ENCODE peak calls at places on chromosomes 4 and X, in four cellular contexts. R, V, T and C are unnamed samples.

GRCh38 chr4:172830295-172830764 is 338.3 kb upstream of the GALNT7 start:
- DNase-seq in R (peak), V (no peak), T (peak), C (peak)

GRCh38 chr4:142567620-142568451 is 278.3 kb downstream of the INPP4B start:
- DNase-seq in R (no peak), V (peak), T (no peak), C (no peak)

GRCh38 chr4:74000301-74000700 is 1.8 kb upstream of the CXCL5 start:
- DNase-seq in R (no peak), V (no peak), T (no peak), C (no peak)

GRCh38 chr4:15690020-15690809 is 8.6 kb downstream of the FAM200B start:
- DNase-seq in R (no peak), V (no peak), T (peak), C (no peak)

GRCh38 chrX:130173190-130173895 is 1.6 kb downstream of the RAB33A start:
- DNase-seq in R (peak), V (peak), T (no peak), C (no peak)

GRCh38 chr4:73668806-73669205 is 48.6 kb upstream of the RASSF6 start:
- DNase-seq in R (no peak), V (no peak), T (no peak), C (no peak)

GRCh38 chr4:124483043-124483906 is 229.3 kb downstream of the ANKRD50 start:
- DNase-seq in R (no peak), V (no peak), T (no peak), C (no peak)

GRCh38 chr4:140227286-140227685 is 73.3 kb upstream of the MAML3 start:
- DNase-seq in R (no peak), V (no peak), T (no peak), C (no peak)

GRCh38 chrX:35439042-35439639 is 359.0 kb upstream of the MAGEB16 start:
- DNase-seq in R (no peak), V (no peak), T (no peak), C (no peak)

GRCh38 chrX:41921492-41922124 is 1.7 kb downstream of the CASK start:
- DNase-seq in R (no peak), V (peak), T (peak), C (no peak)

GRCh38 chrX:111483140-111483539 is 28.3 kb upstream of the SERTM2 start:
- DNase-seq in R (no peak), V (no peak), T (no peak), C (no peak)

GRCh38 chr4:124334119-124334518 is 378.4 kb downstream of the ANKRD50 start:
- DNase-seq in R (peak), V (no peak), T (peak), C (peak)

GRCh38 chr4:1683903-1684755 is at the start of gene FAM53A:
- DNase-seq in R (peak), V (peak), T (peak), C (peak)

GRCh38 chr4:24805036-24805435 is 9.7 kb downstream of the SOD3 start:
- DNase-seq in R (no peak), V (no peak), T (no peak), C (no peak)

GRCh38 chr4:106450249-106450648 is 81.7 kb upstream of the GIMD1 start:
- DNase-seq in R (no peak), V (no peak), T (no peak), C (no peak)

GRCh38 chr4:176274441-176274840 is 5.4 kb upstream of the ASB5 start:
- DNase-seq in R (no peak), V (no peak), T (no peak), C (no peak)

GRCh38 chr4:36523182-36523581 is 241.8 kb downstream of the DTHD1 start:
- DNase-seq in R (no peak), V (no peak), T (no peak), C (no peak)

GRCh38 chr4:754221-755120 is 48.8 kb downstream of the PCGF3 start:
- DNase-seq in R (no peak), V (no peak), T (no peak), C (no peak)

GRCh38 chrX:85114776-85115175 is 111.1 kb downstream of the APOOL start:
- DNase-seq in R (no peak), V (no peak), T (no peak), C (no peak)

GRCh38 chr4:133668061-133668851 is 519.2 kb downstream of the PCDH10 start:
- DNase-seq in R (no peak), V (no peak), T (no peak), C (no peak)

GRCh38 chr4:99180367-99181169 is 36.5 kb upstream of the ADH4 start:
- DNase-seq in R (no peak), V (no peak), T (no peak), C (no peak)

GRCh38 chr4:158621729-158622128 is 50.0 kb downstream of the C4orf46 start:
- DNase-seq in R (no peak), V (no peak), T (no peak), C (no peak)

GRCh38 chr4:21134994-21135393 is 434.7 kb downstream of the PACRGL start:
- DNase-seq in R (no peak), V (no peak), T (no peak), C (no peak)

GRCh38 chr4:2939383-2940243 is 23.6 kb downstream of the NOP14 start:
- DNase-seq in R (no peak), V (no peak), T (no peak), C (no peak)

GRCh38 chrX:10106801-10107200 is 50.0 kb upstream of the CLCN4 start:
- DNase-seq in R (no peak), V (no peak), T (no peak), C (no peak)

GRCh38 chr4:120760047-120760446 is 162.5 kb downstream of the PRDM5 start:
- DNase-seq in R (no peak), V (no peak), T (no peak), C (no peak)

GRCh38 chr4:83083925-83084475 is 30.5 kb downstream of the PLAC8 start:
- DNase-seq in R (no peak), V (no peak), T (no peak), C (peak)

GRCh38 chr4:143700420-143701352 is at the start of gene FREM3:
- DNase-seq in R (no peak), V (no peak), T (no peak), C (peak)

GRCh38 chr4:155248002-155248896 is 39.8 kb downstream of the NPY2R start:
- DNase-seq in R (no peak), V (no peak), T (no peak), C (no peak)

GRCh38 chr4:148787831-148788477 is 345.7 kb upstream of the NR3C2 start:
- DNase-seq in R (no peak), V (no peak), T (no peak), C (peak)
- TF ChIP-seq BHLHE40 in R (no peak), V (no peak), T (no peak), C (no peak)

GRCh38 chrX:72094894-72095293 is 36.8 kb downstream of the RTL5 start:
- DNase-seq in R (peak), V (no peak), T (no peak), C (no peak)
- TF ChIP-seq TARDBP in R (no peak), V (no peak), T (no peak), C (no peak)

GRCh38 chr4:38324861-38325451 is 339.0 kb upstream of the KLF3 start:
- DNase-seq in R (no peak), V (no peak), T (no peak), C (no peak)

GRCh38 chr4:38320833-38321232 is 343.2 kb upstream of the KLF3 start:
- DNase-seq in R (no peak), V (no peak), T (no peak), C (no peak)

GRCh38 chr4:38322709-38323108 is 341.3 kb upstream of the KLF3 start:
- DNase-seq in R (peak), V (no peak), T (no peak), C (no peak)

GRCh38 chr4:38320349-38320707 is 343.7 kb upstream of the KLF3 start:
- DNase-seq in R (no peak), V (no peak), T (no peak), C (no peak)

DNA sequence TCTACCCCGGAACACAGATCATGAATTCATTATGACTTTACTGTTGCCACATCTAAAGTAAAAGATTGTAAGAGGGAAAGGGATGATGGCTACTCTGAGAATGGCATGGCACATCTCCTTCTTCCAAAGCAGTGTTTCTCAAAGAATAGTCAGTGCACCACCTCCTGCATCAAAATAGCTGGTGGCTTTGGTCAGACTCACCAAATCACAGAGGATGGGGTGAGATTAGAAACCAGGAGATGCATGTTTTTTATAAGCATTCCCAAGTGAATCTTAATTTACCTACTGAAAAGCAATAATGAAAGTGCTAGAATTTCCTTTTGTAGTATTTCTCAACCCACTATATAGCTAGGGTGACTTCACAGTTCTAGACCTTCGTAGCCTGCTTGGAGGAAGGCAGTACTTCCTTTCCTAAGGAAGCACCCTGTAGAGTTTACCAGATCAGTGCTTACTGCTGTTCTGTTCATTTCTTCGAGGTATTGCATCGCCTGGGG is 340.8 kb upstream of the KLF3 start:
- DNase-seq in R (no peak), V (no peak), T (no peak), C (no peak)
- TF ChIP-seq BHLHE40 in R (no peak), V (no peak), T (no peak), C (no peak)

GRCh38 chr4:117434424-117434823 is 349.0 kb upstream of the TRAM1L1 start:
- DNase-seq in R (no peak), V (no peak), T (no peak), C (no peak)

GRCh38 chr4:117429506-117429905 is 344.1 kb upstream of the TRAM1L1 start:
- DNase-seq in R (no peak), V (no peak), T (no peak), C (no peak)

GRCh38 chr4:117429061-117429460 is 343.7 kb upstream of the TRAM1L1 start:
- DNase-seq in R (no peak), V (no peak), T (no peak), C (no peak)
- TF ChIP-seq TARDBP in R (no peak), V (no peak), T (no peak), C (no peak)

GRCh38 chrX:139204576-139204902 is 326.0 kb upstream of the F9 start:
- DNase-seq in R (no peak), V (no peak), T (no peak), C (no peak)
- TF ChIP-seq BHLHE40 in R (no peak), V (no peak), T (no peak), C (no peak)

GRCh38 chr4:148145475-148145874 is 296.7 kb downstream of the NR3C2 start:
- DNase-seq in R (no peak), V (no peak), T (no peak), C (no peak)

GRCh38 chr4:148143174-148143573 is 299.0 kb downstream of the NR3C2 start:
- DNase-seq in R (no peak), V (no peak), T (no peak), C (no peak)

GRCh38 chr4:148141536-148141935 is 300.7 kb downstream of the NR3C2 start:
- DNase-seq in R (no peak), V (no peak), T (no peak), C (no peak)
- TF ChIP-seq TARDBP in R (no peak), V (no peak), T (no peak), C (no peak)